ENCODE peak calls at places on chromosomes 13 and 19, in eight cellular contexts. J, D, S, C, T, N, I and L are unnamed samples.

GRCh38 chr13:99834246-99834645 is 137.3 kb downstream of the ZIC5 start:
- DNase-seq in S (no peak), D (no peak), J (no peak), C (no peak), T (no peak), N (no peak), I (no peak), L (no peak)

GRCh38 chr13:72469932-72470331 is 257.5 kb downstream of the MZT1 start:
- DNase-seq in C (no peak), S (no peak), J (no peak), N (no peak), D (no peak), I (no peak), T (no peak), L (no peak)

GRCh38 chr13:30870916-30871712 is 35.0 kb upstream of the MEDAG start:
- DNase-seq in J (no peak), N (no peak), T (no peak), S (no peak), I (no peak), C (no peak), D (no peak), L (no peak)

GRCh38 chr19:49877879-49878743 is 609 bp downstream of the TBC1D17 start:
- DNase-seq in S (peak; percentile 100), I (peak; percentile 95), N (peak; percentile 98), C (peak; percentile 97), T (peak; percentile 100), J (peak; percentile 99), D (peak; percentile 95), L (peak; percentile 100)

GRCh38 chr13:99320693-99321481 is 13.7 kb upstream of the GPR183 start:
- DNase-seq in C (no peak), S (no peak), I (no peak), J (no peak), T (no peak), N (no peak), D (peak; percentile 89), L (no peak)

GRCh38 chr19:45876411-45877197 is 9.3 kb downstream of the IRF2BP1 start:
- DNase-seq in J (no peak), N (no peak), I (no peak), S (peak; percentile 82), C (peak; percentile 65), D (peak; percentile 24), T (peak; percentile 83), L (peak; percentile 85)

GRCh38 chr19:40552848-40553247 is 23.8 kb upstream of the SHKBP1 start:
- DNase-seq in D (no peak), N (no peak), S (no peak), T (no peak), C (no peak), J (no peak), I (no peak), L (no peak)

GRCh38 chr13:95535243-95535642 is 17.3 kb upstream of the CLDN10 start:
- DNase-seq in J (no peak), S (no peak), C (no peak), I (no peak), T (no peak), N (no peak), D (peak; percentile 88), L (no peak)

GRCh38 chr13:61954092-61954491 is 538.4 kb upstream of the PCDH20 start:
- DNase-seq in D (no peak), S (no peak), J (no peak), T (no peak), N (no peak), I (no peak), C (no peak), L (no peak)

GRCh38 chr19:34733266-34733825 is 697 bp upstream of the ZNF181 start:
- DNase-seq in C (no peak), N (peak; percentile 37), S (no peak), D (no peak), J (peak; percentile 54), T (no peak), I (peak; percentile 75), L (no peak)

GRCh38 chr13:89783221-89783755 is 1564.2 kb upstream of the MIR17HG start:
- DNase-seq in D (no peak), N (no peak), I (no peak), J (no peak), C (no peak), T (peak; percentile 24), S (no peak), L (no peak)

GRCh38 chr13:40120781-40121180 is 465.3 kb downstream of the COG6 start:
- DNase-seq in I (no peak), N (no peak), T (no peak), D (no peak), C (no peak), J (no peak), S (no peak), L (no peak)

GRCh38 chr19:51407631-51408131 is 9.8 kb downstream of the SIGLEC10 start:
- DNase-seq in T (no peak), D (peak; percentile 23), I (no peak), C (peak; percentile 21), N (peak; percentile 64), J (peak; percentile 50), S (no peak), L (no peak)

GRCh38 chr13:113758651-113759524 is at the start of gene TMEM255B:
- DNase-seq in S (peak; percentile 90), C (peak; percentile 83), N (peak; percentile 94), D (peak; percentile 54), J (peak; percentile 73), T (peak; percentile 99), I (peak; percentile 61), L (peak; percentile 94)

GRCh38 chr13:53357582-53357981 is 329.0 kb downstream of the OLFM4 start:
- DNase-seq in D (no peak), N (no peak), C (no peak), I (no peak), T (no peak), J (no peak), S (no peak), L (no peak)

GRCh38 chr13:64723735-64724134 is 2506.4 kb downstream of the PCDH9 start:
- DNase-seq in I (no peak), C (no peak), J (no peak), T (no peak), D (peak; percentile 93), S (no peak), N (no peak), L (no peak)

GRCh38 chr13:46962286-46962941 is 65.6 kb upstream of the HTR2A start:
- DNase-seq in C (no peak), I (no peak), D (peak; percentile 12), N (no peak), T (no peak), S (no peak), J (no peak), L (no peak)

DNA sequence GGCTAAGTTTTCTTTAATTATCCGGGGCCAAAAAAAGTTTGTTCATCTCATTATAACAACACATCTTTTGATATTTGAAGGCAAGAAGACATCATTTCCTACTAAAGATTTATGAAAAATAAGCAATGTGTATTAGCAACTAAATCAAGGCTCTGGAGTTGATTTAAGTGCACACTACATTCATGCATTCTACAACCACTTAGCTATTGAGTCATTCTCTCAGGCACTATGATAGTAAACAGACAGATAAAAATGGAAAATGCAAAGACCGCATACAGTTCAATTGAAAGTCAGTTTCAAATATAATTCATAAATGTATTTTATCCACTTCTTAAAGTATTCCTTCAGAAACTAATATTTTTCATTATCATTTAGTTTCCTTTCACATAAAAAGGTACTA is 1395.2 kb downstream of the PCDH9 start:
- DNase-seq in I (no peak), N (no peak), S (no peak), J (no peak), D (no peak), C (no peak), T (no peak), L (no peak)
- H3K27ac ChIP-seq in I (no peak overlapping the region), N (no peak overlapping the region), S (no peak overlapping the region), J (no peak overlapping the region), D (no peak overlapping the region), C (no peak overlapping the region), T (no peak overlapping the region), L (no peak overlapping the region)

GRCh38 chr19:3106509-3107141 is 12.5 kb downstream of the GNA11 start:
- DNase-seq in J (no peak), D (no peak), C (no peak), N (no peak), S (no peak), I (no peak), T (peak; percentile 50), L (no peak)
- H3K27ac ChIP-seq in J (no peak overlapping the region), D (no peak overlapping the region), C (no peak overlapping the region), N (no peak overlapping the region), S (no peak overlapping the region), I (no peak overlapping the region), T (no peak overlapping the region), L (no peak overlapping the region)

DNA sequence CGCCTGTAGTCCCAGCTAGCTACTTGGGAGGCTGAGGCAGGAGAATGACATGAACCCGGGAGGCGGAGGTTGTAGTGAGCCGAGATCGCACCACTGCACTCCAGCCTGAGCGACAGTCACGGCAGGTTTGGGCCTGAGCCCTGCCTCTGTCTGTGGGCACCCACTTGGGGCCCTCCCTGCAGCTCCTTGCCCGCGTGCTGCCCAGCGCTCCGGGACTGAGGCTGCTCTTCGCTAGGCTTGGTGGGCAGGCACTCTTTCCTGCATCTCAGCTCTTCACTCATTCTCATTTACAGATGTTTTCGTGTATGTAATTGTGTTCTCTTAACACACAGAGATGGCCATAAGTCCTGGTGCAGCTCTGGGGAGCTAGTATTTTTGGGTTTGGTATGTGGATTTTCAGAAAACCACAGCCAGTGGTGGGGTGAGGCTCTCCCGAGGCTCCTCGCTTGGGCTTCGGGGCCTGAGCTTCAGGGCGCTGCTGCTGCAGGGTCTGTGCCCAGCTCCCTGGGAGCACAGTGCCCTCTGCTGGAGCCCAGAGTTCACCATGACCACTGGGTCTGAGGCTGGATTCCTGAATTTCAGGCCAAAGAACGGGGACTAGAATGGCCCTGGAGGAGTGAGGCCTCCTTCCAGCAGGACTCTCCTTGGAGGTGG is 15.2 kb downstream of the UPF1 start:
- DNase-seq in C (peak; percentile 81), T (peak; percentile 92), D (peak; percentile 54), J (peak; percentile 66), I (peak; percentile 77), S (peak; percentile 81), N (peak; percentile 75), L (peak; percentile 88)
- H3K27ac ChIP-seq in C (peak overlapping the region; percentile 15), T (peak overlapping the region; percentile 19), D (no peak overlapping the region), J (peak overlapping the region; percentile 7), I (peak overlapping the region; percentile 48), S (no peak overlapping the region), N (no peak overlapping the region), L (peak overlapping the region; percentile 80)

GRCh38 chr19:55383789-55384575 is at the start of gene TMEM238:
- DNase-seq in I (peak; percentile 55), J (peak; percentile 47), N (peak; percentile 61), T (peak; percentile 92), D (peak; percentile 56), S (peak; percentile 81), C (peak; percentile 71), L (peak; percentile 90)
- H3K27ac ChIP-seq in I (peak within 1 kb of the TSS; percentile 98), J (peak within 1 kb of the TSS; percentile 85), N (peak within 1 kb of the TSS; percentile 79), T (peak within 1 kb of the TSS; percentile 96), D (peak within 1 kb of the TSS; percentile 77), S (peak within 1 kb of the TSS; percentile 92), C (peak within 1 kb of the TSS; percentile 92), L (peak within 1 kb of the TSS; percentile 93)

DNA sequence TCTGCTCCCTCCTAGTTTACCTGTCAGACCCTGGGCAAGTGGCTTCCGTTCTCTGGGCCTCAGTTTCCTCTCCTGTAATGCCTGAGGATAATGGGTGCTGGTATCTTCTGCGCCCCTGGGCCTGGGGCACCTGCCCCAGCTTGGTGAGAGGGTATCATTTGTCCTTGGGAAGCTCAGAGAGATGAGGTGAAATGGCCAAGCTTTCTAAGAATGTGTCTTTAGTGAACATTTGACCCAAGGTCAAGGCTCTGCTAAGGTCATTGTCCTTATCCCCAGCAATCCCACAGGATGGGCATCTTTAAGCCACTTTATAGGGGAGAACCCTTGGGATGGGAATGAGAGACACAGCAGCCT is 1.3 kb upstream of the NFIC start:
- DNase-seq in S (no peak), D (no peak), C (no peak), T (no peak), I (no peak), J (no peak), N (no peak), L (no peak)
- H3K27ac ChIP-seq in S (peak overlapping the region; percentile 97), D (no peak overlapping the region), C (peak overlapping the region; percentile 99), T (peak overlapping the region; percentile 92), I (peak overlapping the region; percentile 93), J (peak overlapping the region; percentile 84), N (peak overlapping the region; percentile 95), L (peak overlapping the region; percentile 93)